ENCODE peak calls at places on chromosomes 6 and 20, in six cellular contexts. One of them, this sample, is unnamed.

GRCh38 chr20:45835230-45836224 is 1.9 kb downstream of the SNX21 start:
- DNase-seq in HCT116: no peak
- DNase-seq in HepG2: no peak
- DNase-seq in H1: no peak
- DNase-seq in K562: peak; percentile 84
- DNase-seq in GM12878: no peak
- DNase-seq in this sample: no peak

GRCh38 chr20:25277051-25277801 is 29.3 kb downstream of the PYGB start:
- DNase-seq in HCT116: no peak
- DNase-seq in HepG2: no peak
- DNase-seq in H1: no peak
- DNase-seq in K562: no peak
- DNase-seq in GM12878: no peak
- DNase-seq in this sample: no peak

GRCh38 chr6:142827356-142827755 is 117.6 kb downstream of the HIVEP2 start:
- DNase-seq in HCT116: no peak
- DNase-seq in HepG2: no peak
- DNase-seq in H1: no peak
- DNase-seq in K562: no peak
- DNase-seq in GM12878: no peak
- DNase-seq in this sample: no peak

GRCh38 chr6:158815379-158815724 is 3.8 kb downstream of the EZR start:
- DNase-seq in HCT116: no peak
- DNase-seq in HepG2: peak; percentile 92
- DNase-seq in H1: no peak
- DNase-seq in K562: no peak
- DNase-seq in GM12878: no peak
- DNase-seq in this sample: no peak

GRCh38 chr6:74645108-74645849 is 560.6 kb downstream of the COL12A1 start:
- DNase-seq in HCT116: no peak
- DNase-seq in HepG2: no peak
- DNase-seq in H1: peak; percentile 9
- DNase-seq in K562: no peak
- DNase-seq in GM12878: no peak
- DNase-seq in this sample: peak; percentile 9

GRCh38 chr6:105310371-105310770 is 92.5 kb downstream of the PREP start:
- DNase-seq in HCT116: no peak
- DNase-seq in HepG2: no peak
- DNase-seq in H1: no peak
- DNase-seq in K562: no peak
- DNase-seq in GM12878: no peak
- DNase-seq in this sample: no peak

GRCh38 chr6:97174471-97174870 is 108.5 kb downstream of the MMS22L start:
- DNase-seq in HCT116: no peak
- DNase-seq in HepG2: no peak
- DNase-seq in H1: no peak
- DNase-seq in K562: no peak
- DNase-seq in GM12878: no peak
- DNase-seq in this sample: no peak

GRCh38 chr6:37473364-37474095 is 26.2 kb downstream of the CCDC167 start:
- DNase-seq in HCT116: no peak
- DNase-seq in HepG2: no peak
- DNase-seq in H1: no peak
- DNase-seq in K562: no peak
- DNase-seq in GM12878: no peak
- DNase-seq in this sample: no peak

GRCh38 chr6:69421986-69422385 is 374.8 kb downstream of the LMBRD1 start:
- DNase-seq in HCT116: no peak
- DNase-seq in HepG2: no peak
- DNase-seq in H1: no peak
- DNase-seq in K562: no peak
- DNase-seq in GM12878: no peak
- DNase-seq in this sample: no peak

GRCh38 chr6:28895131-28895812 is 28.5 kb downstream of the TRIM27 start:
- DNase-seq in HCT116: peak; percentile 95
- DNase-seq in HepG2: peak; percentile 98
- DNase-seq in H1: peak; percentile 87
- DNase-seq in K562: peak; percentile 94
- DNase-seq in GM12878: peak; percentile 96
- DNase-seq in this sample: peak; percentile 89

GRCh38 chr6:85483041-85483700 is 33.3 kb downstream of the NT5E start:
- DNase-seq in HCT116: no peak
- DNase-seq in HepG2: peak; percentile 50
- DNase-seq in H1: peak; percentile 33
- DNase-seq in K562: peak; percentile 76
- DNase-seq in GM12878: no peak
- DNase-seq in this sample: peak; percentile 8

GRCh38 chr6:169452117-169452868 is 198.6 kb upstream of the THBS2 start:
- DNase-seq in HCT116: peak; percentile 45
- DNase-seq in HepG2: no peak
- DNase-seq in H1: no peak
- DNase-seq in K562: peak; percentile 82
- DNase-seq in GM12878: no peak
- DNase-seq in this sample: no peak

GRCh38 chr6:12313992-12314589 is 23.9 kb downstream of the EDN1 start:
- DNase-seq in HCT116: peak; percentile 59
- DNase-seq in HepG2: peak; percentile 29
- DNase-seq in H1: no peak
- DNase-seq in K562: no peak
- DNase-seq in GM12878: no peak
- DNase-seq in this sample: no peak

GRCh38 chr20:52569201-52569600 is 377.6 kb upstream of the ZFP64 start:
- DNase-seq in HCT116: no peak
- DNase-seq in HepG2: no peak
- DNase-seq in H1: no peak
- DNase-seq in K562: no peak
- DNase-seq in GM12878: no peak
- DNase-seq in this sample: no peak

GRCh38 chr6:169956580-169956979 is 205.2 kb downstream of the ERMARD start:
- DNase-seq in HCT116: no peak
- DNase-seq in HepG2: no peak
- DNase-seq in H1: no peak
- DNase-seq in K562: no peak
- DNase-seq in GM12878: no peak
- DNase-seq in this sample: no peak

GRCh38 chr20:6053776-6054688 is at the start of gene LRRN4:
- DNase-seq in HCT116: peak; percentile 19
- DNase-seq in HepG2: peak; percentile 34
- DNase-seq in H1: no peak
- DNase-seq in K562: no peak
- DNase-seq in GM12878: no peak
- DNase-seq in this sample: peak; percentile 58

GRCh38 chr6:139126255-139126654 is 8.6 kb upstream of the HECA start:
- DNase-seq in HCT116: no peak
- DNase-seq in HepG2: no peak
- DNase-seq in H1: no peak
- DNase-seq in K562: no peak
- DNase-seq in GM12878: no peak
- DNase-seq in this sample: no peak

GRCh38 chr6:2551705-2552104 is 199.0 kb downstream of the MYLK4 start:
- DNase-seq in HCT116: no peak
- DNase-seq in HepG2: no peak
- DNase-seq in H1: no peak
- DNase-seq in K562: no peak
- DNase-seq in GM12878: no peak
- DNase-seq in this sample: no peak

GRCh38 chr6:25991785-25992412 is 29.3 kb downstream of the TRIM38 start:
- DNase-seq in HCT116: no peak
- DNase-seq in HepG2: peak; percentile 64
- DNase-seq in H1: peak; percentile 10
- DNase-seq in K562: peak; percentile 79
- DNase-seq in GM12878: peak; percentile 48
- DNase-seq in this sample: no peak

GRCh38 chr6:3835055-3835731 is 14.0 kb upstream of the FAM50B start:
- DNase-seq in HCT116: no peak
- DNase-seq in HepG2: peak; percentile 91
- DNase-seq in H1: no peak
- DNase-seq in K562: no peak
- DNase-seq in GM12878: no peak
- DNase-seq in this sample: no peak

GRCh38 chr20:10604865-10605440 is 68.8 kb downstream of the JAG1 start:
- DNase-seq in HCT116: no peak
- DNase-seq in HepG2: no peak
- DNase-seq in H1: no peak
- DNase-seq in K562: no peak
- DNase-seq in GM12878: no peak
- DNase-seq in this sample: no peak

DNA sequence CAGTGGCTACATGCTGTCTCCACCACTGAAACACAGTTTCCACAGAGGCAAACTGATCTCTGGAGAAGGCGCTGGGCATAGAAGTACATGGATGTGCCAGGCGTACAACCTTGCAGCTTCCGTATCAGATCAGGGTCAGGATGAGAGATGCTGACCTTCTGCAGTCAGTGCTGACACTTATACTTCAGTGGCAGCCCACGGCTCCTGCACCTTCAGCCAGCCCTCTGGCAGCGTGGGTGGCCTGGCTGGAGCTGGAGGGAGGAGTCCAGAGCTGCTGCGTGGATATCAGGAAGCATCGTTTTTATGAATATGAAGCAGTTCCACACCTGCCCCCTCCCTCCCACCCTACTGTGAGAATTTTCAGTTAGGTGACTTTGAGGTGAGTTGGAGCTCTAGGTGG is 149.3 kb downstream of the CFAP61 start:
- DNase-seq in HCT116: no peak
- DNase-seq in HepG2: no peak
- DNase-seq in H1: no peak
- DNase-seq in K562: no peak
- DNase-seq in GM12878: no peak
- DNase-seq in this sample: no peak
- TF ChIP-seq ZNF274 in HCT116: no peak
- TF ChIP-seq ZNF274 in HepG2: no peak
- TF ChIP-seq ZNF274 in H1: no peak
- TF ChIP-seq ZNF274 in K562: no peak
- TF ChIP-seq ZNF274 in GM12878: no peak
- TF ChIP-seq ZNF274 in this sample: no peak

GRCh38 chr6:7137335-7138106 is 29.8 kb downstream of the RREB1 start:
- DNase-seq in HCT116: no peak
- DNase-seq in HepG2: no peak
- DNase-seq in H1: no peak
- DNase-seq in K562: peak; percentile 66
- DNase-seq in GM12878: no peak
- DNase-seq in this sample: no peak
- TF ChIP-seq ZNF274 in HCT116: no peak
- TF ChIP-seq ZNF274 in HepG2: no peak
- TF ChIP-seq ZNF274 in H1: no peak
- TF ChIP-seq ZNF274 in K562: no peak
- TF ChIP-seq ZNF274 in GM12878: no peak
- TF ChIP-seq ZNF274 in this sample: no peak

GRCh38 chr20:34316191-34316814 is 13.1 kb upstream of the AHCY start:
- DNase-seq in HCT116: peak; percentile 33
- DNase-seq in HepG2: no peak
- DNase-seq in H1: no peak
- DNase-seq in K562: peak; percentile 37
- DNase-seq in GM12878: no peak
- DNase-seq in this sample: no peak
- TF ChIP-seq ZNF274 in HCT116: no peak
- TF ChIP-seq ZNF274 in HepG2: peak; percentile 43
- TF ChIP-seq ZNF274 in H1: no peak
- TF ChIP-seq ZNF274 in K562: no peak
- TF ChIP-seq ZNF274 in GM12878: no peak
- TF ChIP-seq ZNF274 in this sample: no peak

DNA sequence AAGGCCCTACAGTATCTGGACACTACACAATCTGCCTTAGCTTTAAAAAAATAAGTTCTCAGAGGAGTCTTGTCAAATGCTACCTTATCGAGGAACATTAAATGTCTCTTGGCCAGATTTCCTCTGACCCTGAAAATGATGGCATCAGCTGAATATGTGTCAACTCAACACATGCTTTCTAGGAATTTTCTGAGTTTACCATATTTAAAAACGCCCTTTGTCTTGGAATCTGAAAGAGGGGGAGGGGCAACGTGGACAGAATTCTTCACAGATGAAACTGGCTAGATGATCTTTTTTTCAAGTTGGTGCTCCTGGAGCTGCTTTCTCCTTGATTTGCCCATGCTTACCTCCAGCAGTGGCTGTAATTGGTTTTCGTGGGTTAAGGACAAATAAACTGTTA is 5.1 kb downstream of the SOX4 start:
- DNase-seq in HCT116: no peak
- DNase-seq in HepG2: no peak
- DNase-seq in H1: no peak
- DNase-seq in K562: no peak
- DNase-seq in GM12878: no peak
- DNase-seq in this sample: no peak
- TF ChIP-seq ZNF274 in HCT116: no peak
- TF ChIP-seq ZNF274 in HepG2: no peak
- TF ChIP-seq ZNF274 in H1: no peak
- TF ChIP-seq ZNF274 in K562: no peak
- TF ChIP-seq ZNF274 in GM12878: no peak
- TF ChIP-seq ZNF274 in this sample: no peak

GRCh38 chr20:18657575-18657974 is 69.7 kb downstream of the DTD1 start:
- DNase-seq in HCT116: no peak
- DNase-seq in HepG2: no peak
- DNase-seq in H1: no peak
- DNase-seq in K562: no peak
- DNase-seq in GM12878: no peak
- DNase-seq in this sample: no peak
- TF ChIP-seq ZNF274 in HCT116: no peak
- TF ChIP-seq ZNF274 in HepG2: no peak
- TF ChIP-seq ZNF274 in H1: no peak
- TF ChIP-seq ZNF274 in K562: no peak
- TF ChIP-seq ZNF274 in GM12878: no peak
- TF ChIP-seq ZNF274 in this sample: no peak

DNA sequence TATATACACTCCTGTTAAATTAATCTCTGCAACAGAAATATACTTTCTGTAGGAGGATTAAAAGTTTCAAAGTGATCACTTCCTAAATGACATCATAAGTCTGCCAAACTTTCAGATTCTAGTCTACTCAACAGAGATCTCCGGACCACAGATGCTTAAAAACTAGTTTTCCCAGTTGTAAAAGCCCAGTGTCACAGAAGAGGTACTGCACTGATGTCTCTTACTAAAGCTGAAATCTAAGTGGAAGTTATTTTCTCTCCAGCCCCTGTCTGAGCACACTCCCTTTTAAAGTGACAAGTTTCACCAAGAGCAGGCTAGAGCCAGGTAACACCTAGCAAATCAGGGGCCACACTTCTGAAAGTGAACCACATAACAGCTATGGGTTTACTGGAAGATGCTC is 71.6 kb upstream of the DST start:
- DNase-seq in HCT116: no peak
- DNase-seq in HepG2: no peak
- DNase-seq in H1: no peak
- DNase-seq in K562: no peak
- DNase-seq in GM12878: no peak
- DNase-seq in this sample: no peak
- TF ChIP-seq ZNF274 in HCT116: no peak
- TF ChIP-seq ZNF274 in HepG2: no peak
- TF ChIP-seq ZNF274 in H1: no peak
- TF ChIP-seq ZNF274 in K562: no peak
- TF ChIP-seq ZNF274 in GM12878: no peak
- TF ChIP-seq ZNF274 in this sample: no peak

This sample was measured in NT2/D1.